ENCODE peak calls at places on chromosomes 12 and 14, in ten cellular contexts. V, T, E, R, C, H, I, J, Y and N are unnamed samples.
A peak's percentile ranks its signal among the peaks of the same experiment; 100 is the strongest.

GRCh38 chr14:58607571-58608317 is 30.0 kb upstream of the DACT1 start:
- DNase-seq in R (peak; percentile 42), Y (no peak), C (no peak), V (peak; percentile 65), T (no peak), E (no peak), J (peak; percentile 45), H (no peak), I (no peak), N (no peak)

GRCh38 chr14:98466807-98467206 is 805.2 kb downstream of the BCL11B start:
- DNase-seq in E (no peak), J (peak; percentile 57), H (no peak), Y (no peak), I (no peak), V (no peak), C (no peak), R (no peak), T (no peak), N (peak; percentile 31)

GRCh38 chr12:69623970-69624369 is 13.3 kb upstream of the LRRC10 start:
- DNase-seq in R (peak; percentile 16), Y (no peak), I (no peak), V (peak; percentile 39), C (no peak), J (no peak), T (no peak), E (no peak), H (no peak), N (no peak)

GRCh38 chr12:124837958-124838803 is 25.5 kb downstream of the SCARB1 start:
- DNase-seq in H (no peak), R (peak; percentile 83), I (no peak), Y (peak; percentile 93), C (no peak), J (peak; percentile 98), E (no peak), V (peak; percentile 98), T (no peak), N (peak; percentile 97)

GRCh38 chr14:52312872-52313492 is 1.1 kb upstream of the PTGER2 start:
- DNase-seq in V (peak; percentile 56), E (no peak), R (no peak), T (no peak), I (no peak), J (no peak), Y (no peak), H (no peak), C (no peak), N (no peak)

GRCh38 chr12:39621670-39622069 is 2.1 kb upstream of the ABCD2 start:
- DNase-seq in Y (no peak), I (no peak), J (no peak), C (no peak), H (no peak), T (no peak), E (no peak), V (no peak), R (no peak), N (no peak)

GRCh38 chr12:113766133-113766879 is 199.8 kb downstream of the RBM19 start:
- DNase-seq in V (no peak), J (no peak), Y (no peak), I (peak; percentile 64), R (no peak), E (peak; percentile 5), T (no peak), H (no peak), C (no peak), N (no peak)

GRCh38 chr14:90175631-90176030 is 80.7 kb upstream of the PSMC1 start:
- DNase-seq in R (no peak), T (no peak), Y (no peak), E (no peak), H (no peak), V (no peak), I (no peak), J (no peak), C (no peak), N (no peak)

GRCh38 chr12:128269108-128269713 is 2.2 kb downstream of the TMEM132C start:
- DNase-seq in J (no peak), H (no peak), V (no peak), R (no peak), I (peak; percentile 1), T (no peak), Y (no peak), C (no peak), E (no peak), N (no peak)

GRCh38 chr12:12784911-12785814 is at the start of gene APOLD1:
- DNase-seq in R (no peak), E (peak; percentile 14), J (no peak), V (peak; percentile 34), C (peak; percentile 7), T (no peak), I (peak; percentile 69), H (no peak), Y (peak; percentile 66), N (peak; percentile 69)

GRCh38 chr14:22151091-22151490 is 437.9 kb downstream of the DAD1 start:
- DNase-seq in H (no peak), Y (no peak), I (no peak), J (no peak), V (no peak), E (no peak), R (no peak), C (no peak), T (no peak), N (no peak)

GRCh38 chr12:95151406-95151805 is 65.9 kb downstream of the FGD6 start:
- DNase-seq in C (no peak), E (no peak), Y (no peak), I (no peak), R (no peak), V (no peak), T (no peak), H (no peak), J (peak; percentile 54), N (no peak)

GRCh38 chr12:46446645-46447044 is 74.1 kb upstream of the SLC38A2 start:
- DNase-seq in I (no peak), R (no peak), V (peak; percentile 50), Y (no peak), H (no peak), J (no peak), C (no peak), T (no peak), E (no peak), N (no peak)

GRCh38 chr12:124694250-124694649 is 126.8 kb upstream of the NCOR2 start:
- DNase-seq in E (no peak), T (no peak), I (no peak), R (no peak), H (no peak), J (no peak), V (no peak), C (peak; percentile 51), Y (no peak), N (no peak)

GRCh38 chr12:113130457-113131135 is 5.0 kb downstream of the RASAL1 start:
- DNase-seq in C (no peak), E (no peak), T (no peak), J (peak; percentile 47), R (no peak), V (no peak), Y (no peak), I (peak; percentile 85), H (peak; percentile 74), N (no peak)

DNA sequence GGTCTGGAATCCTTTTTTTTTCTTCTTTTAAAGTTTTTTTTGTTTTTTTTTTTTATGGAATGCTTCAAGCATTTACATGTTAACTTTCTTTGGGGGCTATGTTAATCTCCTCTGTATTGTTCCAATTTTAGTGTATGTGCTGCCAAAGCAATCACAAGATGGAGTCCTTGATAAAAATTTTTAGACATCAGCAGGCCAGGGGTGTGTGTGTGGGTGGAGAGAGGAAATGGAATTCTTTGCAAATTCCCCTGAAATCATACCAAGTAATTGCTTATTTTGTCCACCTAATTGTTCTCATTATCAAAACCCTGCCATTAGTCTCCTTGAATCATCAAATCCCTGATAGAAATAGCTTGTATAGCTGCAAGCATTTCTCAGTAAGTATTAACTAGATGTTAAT is 21.7 kb downstream of the RNF212B start:
- DNase-seq in C (no peak), R (no peak), T (no peak), E (no peak), Y (no peak), V (no peak), H (no peak), I (no peak), J (no peak), N (no peak)
- TF ChIP-seq CTCF in C (no peak), R (no peak), T (no peak), E (no peak), Y (no peak), V (no peak), H (no peak), I (no peak), J (no peak), N (no peak)

GRCh38 chr14:105486333-105486973 is at the start of gene CRIP1:
- DNase-seq in I (no peak), C (no peak), Y (no peak), R (no peak), H (no peak), V (no peak), J (no peak), E (no peak), T (no peak), N (no peak)

GRCh38 chr14:105486974-105487448 is 325 bp downstream of the CRIP1 start:
- DNase-seq in C (peak; percentile 64), I (peak; percentile 62), H (no peak), R (no peak), Y (peak; percentile 86), T (no peak), E (no peak), V (no peak), J (no peak), N (no peak)

GRCh38 chr14:105484069-105484996 is 2.4 kb upstream of the CRIP1 start:
- DNase-seq in Y (no peak), J (no peak), E (no peak), R (no peak), T (no peak), I (no peak), C (peak; percentile 69), H (no peak), V (peak; percentile 31), N (no peak)

GRCh38 chr14:105484997-105485393 is 1.7 kb upstream of the CRIP1 start:
- DNase-seq in C (no peak), R (no peak), J (no peak), Y (no peak), I (no peak), T (no peak), H (no peak), V (no peak), E (no peak), N (no peak)

GRCh38 chr14:105485720-105486332 is 860 bp upstream of the CRIP1 start:
- DNase-seq in C (no peak), I (peak; percentile 92), E (peak; percentile 77), Y (no peak), J (no peak), V (no peak), H (no peak), T (no peak), R (no peak), N (no peak)
- TF ChIP-seq CTCF in C (no peak), I (peak; percentile 67), E (no peak), Y (peak; percentile 11), J (no peak), V (peak; percentile 11), H (peak; percentile 45), T (peak; percentile 45), R (no peak), N (peak; percentile 44)

GRCh38 chr12:66235626-66236281 is 46.7 kb downstream of the IRAK3 start:
- DNase-seq in R (no peak), J (no peak), V (peak; percentile 27), H (no peak), C (no peak), T (no peak), I (peak; percentile 25), E (no peak), Y (no peak), N (no peak)
- TF ChIP-seq CTCF in R (peak; percentile 26), J (peak; percentile 36), V (peak; percentile 12), H (peak; percentile 55), C (no peak), T (no peak), I (no peak), E (peak; percentile 51), Y (no peak), N (peak; percentile 13)

GRCh38 chr12:63007726-63008125 is 72.8 kb upstream of the PPM1H start:
- DNase-seq in Y (no peak), I (no peak), J (no peak), C (no peak), T (no peak), E (no peak), V (no peak), H (no peak), R (no peak), N (no peak)
- TF ChIP-seq CTCF in Y (no peak), I (no peak), J (no peak), C (no peak), T (no peak), E (no peak), V (no peak), H (no peak), R (no peak), N (no peak)